ENCODE peak calls at places on chromosomes 12 and 14, in seven cellular contexts. Y is PC-3, T is hepatocyte, N is MM.1S, D is mammary epithelial cell, S is GM23248, H is astrocyte. V is an unnamed sample.

GRCh38 chr12:107903377-107904061 is 129.0 kb downstream of the ASCL4 start:
- DNase-seq in Y (peak; percentile 90), T (peak; percentile 82), N (peak; percentile 81), D (peak; percentile 23), S (peak; percentile 39), H (no peak), V (peak; percentile 28)

GRCh38 chr12:46517579-46517962 is 145.0 kb upstream of the SLC38A2 start:
- DNase-seq in Y (no peak), T (no peak), N (peak; percentile 59), D (no peak), S (no peak), H (no peak), V (no peak)

GRCh38 chr12:64707362-64707761 is 51.8 kb downstream of the GNS start:
- DNase-seq in Y (no peak), T (no peak), N (no peak), D (peak; percentile 10), S (no peak), H (no peak), V (no peak)

GRCh38 chr14:69666698-69667211 is 55.4 kb downstream of the SUSD6 start:
- DNase-seq in Y (peak; percentile 80), T (no peak), N (no peak), D (no peak), S (peak; percentile 66), H (peak; percentile 82), V (no peak)

GRCh38 chr12:26121841-26122680 is 2.8 kb downstream of the BHLHE41 start:
- DNase-seq in Y (peak; percentile 35), T (peak; percentile 67), N (peak; percentile 19), D (no peak), S (peak; percentile 46), H (no peak), V (peak; percentile 29)

GRCh38 chr12:61993734-61994345 is 266.4 kb upstream of the USP15 start:
- DNase-seq in Y (peak; percentile 61), T (peak; percentile 56), N (peak; percentile 26), D (peak; percentile 32), S (peak; percentile 58), H (no peak), V (peak; percentile 84)

GRCh38 chr12:106769546-106769945 is 4.9 kb upstream of the RIC8B start:
- DNase-seq in Y (no peak), T (no peak), N (no peak), D (no peak), S (peak; percentile 31), H (peak; percentile 29), V (no peak)

GRCh38 chr14:58625438-58625837 is 12.3 kb upstream of the DACT1 start:
- DNase-seq in Y (no peak), T (no peak), N (no peak), D (no peak), S (no peak), H (no peak), V (no peak)

GRCh38 chr14:22813145-22813544 is 2.1 kb downstream of the SLC7A7 start:
- DNase-seq in Y (no peak), T (no peak), N (no peak), D (no peak), S (no peak), H (no peak), V (no peak)

GRCh38 chr12:124865728-124866127 is 2.1 kb upstream of the SCARB1 start:
- DNase-seq in Y (no peak), T (no peak), N (no peak), D (no peak), S (no peak), H (no peak), V (no peak)

GRCh38 chr12:40566246-40566645 is 126.0 kb upstream of the CNTN1 start:
- DNase-seq in Y (no peak), T (no peak), N (no peak), D (no peak), S (no peak), H (no peak), V (no peak)

GRCh38 chr14:31275731-31276130 is 68.1 kb upstream of the HECTD1 start:
- DNase-seq in Y (no peak), T (no peak), N (no peak), D (no peak), S (no peak), H (no peak), V (no peak)

GRCh38 chr14:44897844-44898151 is 63.9 kb downstream of the KLHL28 start:
- DNase-seq in Y (peak; percentile 66), T (no peak), N (no peak), D (no peak), S (no peak), H (no peak), V (no peak)

GRCh38 chr14:51614707-51615106 is 37.0 kb upstream of the FRMD6 start:
- DNase-seq in Y (no peak), T (no peak), N (peak; percentile 29), D (peak; percentile 52), S (peak; percentile 49), H (peak; percentile 93), V (no peak)

GRCh38 chr14:100065942-100066574 is 836 bp downstream of the EVL start:
- DNase-seq in Y (no peak), T (no peak), N (no peak), D (no peak), S (no peak), H (no peak), V (no peak)

GRCh38 chr12:114682920-114683708 is 861 bp downstream of the TBX3 start:
- DNase-seq in Y (peak; percentile 47), T (no peak), N (no peak), D (peak; percentile 31), S (peak; percentile 72), H (no peak), V (peak; percentile 23)
- TF ChIP-seq EZH2 in Y (no peak), T (no peak), N (no peak), D (no peak), S (no peak), H (no peak), V (peak; percentile 16)

DNA sequence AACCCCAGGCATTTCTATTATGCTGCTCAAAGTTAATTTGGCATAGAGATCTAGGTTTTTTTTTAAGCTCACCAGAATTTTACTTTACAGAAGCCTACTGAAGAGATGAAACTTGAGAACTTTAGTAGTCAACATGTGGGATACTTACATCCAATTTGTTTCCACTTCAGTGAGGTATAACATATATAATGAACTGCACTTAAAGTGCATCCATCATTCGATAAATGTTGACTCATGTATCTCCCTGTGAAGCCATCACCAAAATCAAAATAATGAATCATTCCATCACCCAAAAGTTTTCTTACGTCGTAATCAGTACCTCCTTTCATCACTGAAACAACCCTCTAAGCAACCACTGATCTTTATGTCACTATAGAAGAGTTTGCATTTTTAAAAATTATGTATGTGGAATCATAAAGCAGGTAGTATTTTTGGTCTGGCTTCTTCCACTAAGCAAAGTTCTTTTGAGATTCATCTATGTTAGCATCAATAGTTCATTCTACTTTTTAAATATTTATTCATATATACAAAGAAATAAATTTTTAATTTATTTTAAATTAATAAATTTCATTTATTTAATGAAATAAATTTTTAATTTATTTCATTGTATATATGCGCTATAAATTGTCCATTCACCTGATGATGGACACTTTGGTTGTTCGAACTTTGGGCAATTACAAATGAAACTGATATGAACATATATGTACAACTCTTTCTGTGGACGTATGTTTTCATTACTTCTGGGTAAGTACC is 2.0 kb upstream of the CPNE8 start:
- DNase-seq in Y (peak; percentile 2), T (no peak), N (no peak), D (peak; percentile 37), S (no peak), H (no peak), V (no peak)
- H3K27ac ChIP-seq in Y (no peak overlapping the region), T (peak overlapping the region; percentile 14), N (no peak overlapping the region), D (peak overlapping the region; percentile 16), S (no peak overlapping the region), H (no peak overlapping the region), V (no peak overlapping the region)

DNA sequence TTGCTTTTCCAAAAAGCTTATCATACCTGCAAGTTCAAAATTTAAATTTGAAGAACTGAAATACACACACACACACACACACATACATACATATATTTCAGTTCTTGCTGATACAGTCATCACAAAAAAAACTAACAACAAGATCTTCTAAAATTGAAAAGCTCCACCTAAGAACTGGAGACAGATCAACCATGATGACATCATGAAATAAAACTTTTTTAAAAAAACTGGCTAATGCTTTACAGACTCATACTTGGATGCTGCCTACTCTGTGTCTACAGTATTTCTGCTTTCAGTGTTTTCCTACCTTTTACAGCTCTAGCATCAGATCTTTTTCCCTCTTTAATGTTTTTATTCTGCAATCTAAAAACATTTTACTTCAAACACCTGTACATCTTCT is 261.4 kb downstream of the DIO2 start:
- DNase-seq in Y (no peak), T (no peak), N (no peak), D (no peak), S (no peak), H (no peak), V (no peak)
- H3K9me3 ChIP-seq in Y (no peaks in the 10 kb centered on the region), T (no peaks in the 10 kb centered on the region), N (no peaks in the 10 kb centered on the region), D (no peaks in the 10 kb centered on the region), S (no peaks in the 10 kb centered on the region), H (no peaks in the 10 kb centered on the region), V (no peaks in the 10 kb centered on the region)

GRCh38 chr12:128007250-128007649 is 259.7 kb upstream of the TMEM132C start:
- DNase-seq in Y (peak; percentile 46), T (no peak), N (no peak), D (no peak), S (no peak), H (no peak), V (no peak)
- TF ChIP-seq EZH2 in Y (no peak), T (no peak), N (no peak), D (no peak), S (no peak), H (no peak), V (no peak)

GRCh38 chr12:65825573-65826512 is 1.6 kb downstream of the HMGA2 start:
- DNase-seq in Y (peak; percentile 14), T (peak; percentile 49), N (peak; percentile 39), D (no peak), S (peak; percentile 74), H (peak; percentile 53), V (peak; percentile 71)
- H3K27ac ChIP-seq in Y (peak overlapping the region; percentile 95), T (peak overlapping the region; percentile 96), N (no peak overlapping the region), D (peak overlapping the region; percentile 97), S (peak overlapping the region; percentile 75), H (peak overlapping the region; percentile 89), V (peak overlapping the region; percentile 95)

GRCh38 chr14:29741909-29742401 is 185.7 kb downstream of the PRKD1 start:
- DNase-seq in Y (no peak), T (no peak), N (no peak), D (no peak), S (peak; percentile 46), H (peak; percentile 84), V (no peak)
- H3K9me3 ChIP-seq in Y (no peaks in the 10 kb centered on the region), T (no peaks in the 10 kb centered on the region), N (no peaks in the 10 kb centered on the region), D (peaks cover 15% of the 10 kb centered on the region), S (no peaks in the 10 kb centered on the region), H (no peaks in the 10 kb centered on the region), V (no peaks in the 10 kb centered on the region)

GRCh38 chr12:57737467-57738141 is 938 bp downstream of the AGAP2 start:
- DNase-seq in Y (no peak), T (peak; percentile 60), N (no peak), D (no peak), S (peak; percentile 67), H (no peak), V (peak; percentile 60)
- TF ChIP-seq EZH2 in Y (peak; percentile 94), T (peak; percentile 96), N (no peak), D (peak; percentile 89), S (peak; percentile 31), H (peak; percentile 99), V (no peak)

DNA sequence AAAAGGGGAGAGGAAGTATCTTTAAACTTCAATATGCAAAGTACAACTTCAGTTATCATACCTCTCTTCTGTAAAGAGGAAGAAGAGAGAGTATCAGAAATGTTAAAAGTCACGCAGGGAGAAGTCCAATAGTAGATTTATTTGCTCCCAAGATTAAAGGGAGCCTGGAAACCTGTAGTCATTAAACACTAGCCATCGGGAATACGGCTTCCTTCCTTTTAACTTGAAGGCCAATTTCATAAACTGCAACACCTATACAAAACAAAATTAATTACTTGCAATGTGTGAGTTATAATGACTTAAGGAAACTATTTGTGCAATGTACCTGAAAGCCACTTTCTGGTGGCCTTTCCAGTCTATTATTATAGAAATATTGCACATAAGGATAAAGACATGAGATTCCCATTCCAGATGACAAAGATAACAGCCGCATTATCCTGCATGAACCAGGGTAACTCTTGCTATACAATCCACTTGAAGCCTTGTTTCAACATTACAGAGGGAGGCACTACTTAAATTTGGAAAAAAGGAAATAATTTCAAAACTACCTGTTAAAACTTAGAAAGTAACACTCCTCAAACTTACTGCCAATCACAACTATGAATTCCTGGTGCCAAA is 4.6 kb downstream of the BTG1 start:
- DNase-seq in Y (no peak), T (no peak), N (peak; percentile 8), D (no peak), S (no peak), H (no peak), V (no peak)
- H3K27ac ChIP-seq in Y (no peak overlapping the region), T (peak overlapping the region; percentile 98), N (peak overlapping the region; percentile 82), D (peak overlapping the region; percentile 92), S (peak overlapping the region; percentile 90), H (peak overlapping the region; percentile 32), V (no peak overlapping the region)

V was measured in A673.